ENCODE peak calls at places on chromosome 22, in seven cellular contexts. One of them, this sample, is unnamed. For H3K4me1, the result is how much of the 10 kb centered on the place peaks cover.

GRCh38 chr22:45946805-45947600 is 30.0 kb downstream of the WNT7B start:
- DNase-seq in uterus: no peak
- DNase-seq in left lung: no peak
- DNase-seq in NT2/D1: no peak
- DNase-seq in psoas muscle: no peak
- DNase-seq in SJSA1: no peak
- DNase-seq in pancreas: no peak
- DNase-seq in this sample: no peak

GRCh38 chr22:45296628-45297297 is 12.0 kb downstream of the UPK3A start:
- DNase-seq in uterus: no peak
- DNase-seq in NT2/D1: no peak
- DNase-seq in left lung: no peak
- DNase-seq in psoas muscle: no peak
- DNase-seq in pancreas: no peak
- DNase-seq in SJSA1: no peak
- DNase-seq in this sample: no peak

GRCh38 chr22:17789379-17790200 is 15.3 kb upstream of the BID start:
- DNase-seq in uterus: no peak
- DNase-seq in NT2/D1: no peak
- DNase-seq in psoas muscle: no peak
- DNase-seq in pancreas: no peak
- DNase-seq in left lung: no peak
- DNase-seq in SJSA1: no peak
- DNase-seq in this sample: no peak

GRCh38 chr22:29470159-29470855 is 9.7 kb upstream of the NEFH start:
- DNase-seq in uterus: peak
- DNase-seq in SJSA1: peak
- DNase-seq in left lung: peak
- DNase-seq in psoas muscle: peak
- DNase-seq in pancreas: peak
- DNase-seq in NT2/D1: peak
- DNase-seq in this sample: peak

GRCh38 chr22:28710112-28710888 is 30.7 kb upstream of the TTC28 start:
- DNase-seq in SJSA1: peak
- DNase-seq in pancreas: no peak
- DNase-seq in NT2/D1: no peak
- DNase-seq in psoas muscle: no peak
- DNase-seq in uterus: no peak
- DNase-seq in left lung: no peak
- DNase-seq in this sample: no peak

GRCh38 chr22:46592390-46592872 is 27.8 kb upstream of the GRAMD4 start:
- DNase-seq in left lung: peak
- DNase-seq in uterus: no peak
- DNase-seq in SJSA1: peak
- DNase-seq in psoas muscle: no peak
- DNase-seq in NT2/D1: no peak
- DNase-seq in pancreas: no peak
- DNase-seq in this sample: peak

GRCh38 chr22:45726081-45726480 is 54.4 kb downstream of the ATXN10 start:
- DNase-seq in uterus: no peak
- DNase-seq in SJSA1: no peak
- DNase-seq in psoas muscle: no peak
- DNase-seq in NT2/D1: no peak
- DNase-seq in left lung: no peak
- DNase-seq in pancreas: no peak
- DNase-seq in this sample: no peak

GRCh38 chr22:22076937-22077703 is 94.5 kb upstream of the TOP3B start:
- DNase-seq in pancreas: no peak
- DNase-seq in left lung: no peak
- DNase-seq in uterus: no peak
- DNase-seq in NT2/D1: no peak
- DNase-seq in psoas muscle: no peak
- DNase-seq in SJSA1: no peak
- DNase-seq in this sample: no peak

GRCh38 chr22:46036558-46037408 is 59.8 kb upstream of the WNT7B start:
- DNase-seq in psoas muscle: no peak
- DNase-seq in pancreas: peak
- DNase-seq in SJSA1: peak
- DNase-seq in left lung: no peak
- DNase-seq in NT2/D1: peak
- DNase-seq in uterus: peak
- DNase-seq in this sample: no peak

GRCh38 chr22:29314074-29314473 is 1.4 kb downstream of the RASL10A start:
- DNase-seq in NT2/D1: no peak
- DNase-seq in SJSA1: no peak
- DNase-seq in uterus: no peak
- DNase-seq in psoas muscle: peak
- DNase-seq in left lung: peak
- DNase-seq in pancreas: peak
- DNase-seq in this sample: no peak

GRCh38 chr22:22709719-22710445 is 65.5 kb downstream of the GGTLC2 start:
- DNase-seq in left lung: no peak
- DNase-seq in psoas muscle: no peak
- DNase-seq in uterus: no peak
- DNase-seq in NT2/D1: peak
- DNase-seq in SJSA1: no peak
- DNase-seq in pancreas: peak
- DNase-seq in this sample: no peak

GRCh38 chr22:21032037-21032842 is at the start of gene SLC7A4:
- DNase-seq in SJSA1: no peak
- DNase-seq in pancreas: peak
- DNase-seq in uterus: no peak
- DNase-seq in left lung: peak
- DNase-seq in psoas muscle: no peak
- DNase-seq in NT2/D1: no peak
- DNase-seq in this sample: no peak

GRCh38 chr22:29172216-29172615 is 33.5 kb upstream of the EMID1 start:
- DNase-seq in uterus: no peak
- DNase-seq in NT2/D1: no peak
- DNase-seq in left lung: no peak
- DNase-seq in psoas muscle: no peak
- DNase-seq in SJSA1: no peak
- DNase-seq in pancreas: no peak
- DNase-seq in this sample: no peak

GRCh38 chr22:28882878-28883656 is at the start of gene ZNRF3:
- DNase-seq in psoas muscle: peak
- DNase-seq in left lung: peak
- DNase-seq in SJSA1: peak
- DNase-seq in NT2/D1: peak
- DNase-seq in pancreas: peak
- DNase-seq in uterus: peak
- DNase-seq in this sample: peak

GRCh38 chr22:22235564-22235963 is 9.0 kb upstream of the VPREB1 start:
- DNase-seq in pancreas: no peak
- DNase-seq in left lung: no peak
- DNase-seq in uterus: no peak
- DNase-seq in SJSA1: no peak
- DNase-seq in NT2/D1: peak
- DNase-seq in psoas muscle: no peak
- DNase-seq in this sample: no peak

GRCh38 chr22:17411213-17411612 is 42.0 kb downstream of the CECR2 start:
- DNase-seq in pancreas: no peak
- DNase-seq in uterus: peak
- DNase-seq in left lung: no peak
- DNase-seq in NT2/D1: no peak
- DNase-seq in SJSA1: no peak
- DNase-seq in psoas muscle: no peak
- DNase-seq in this sample: no peak

GRCh38 chr22:44396021-44396726 is 83.4 kb upstream of the SHISAL1 start:
- DNase-seq in left lung: peak
- DNase-seq in pancreas: no peak
- DNase-seq in NT2/D1: no peak
- DNase-seq in SJSA1: no peak
- DNase-seq in psoas muscle: peak
- DNase-seq in uterus: peak
- DNase-seq in this sample: no peak

GRCh38 chr22:19853879-19854777 is 546 bp downstream of the GNB1L start:
- DNase-seq in SJSA1: no peak
- DNase-seq in uterus: no peak
- DNase-seq in left lung: no peak
- DNase-seq in psoas muscle: no peak
- DNase-seq in NT2/D1: no peak
- DNase-seq in pancreas: peak
- DNase-seq in this sample: peak
- H3K4me1 ChIP-seq in SJSA1: under half
- H3K4me1 ChIP-seq in uterus: under half
- H3K4me1 ChIP-seq in left lung: under half
- H3K4me1 ChIP-seq in psoas muscle: under half
- H3K4me1 ChIP-seq in NT2/D1: under half
- H3K4me1 ChIP-seq in pancreas: under half
- H3K4me1 ChIP-seq in this sample: under half

GRCh38 chr22:37891926-37892325 is 14.2 kb upstream of the MICALL1 start:
- DNase-seq in left lung: no peak
- DNase-seq in NT2/D1: no peak
- DNase-seq in pancreas: no peak
- DNase-seq in uterus: no peak
- DNase-seq in psoas muscle: no peak
- DNase-seq in SJSA1: no peak
- DNase-seq in this sample: no peak
- H3K4me1 ChIP-seq in left lung: half or more
- H3K4me1 ChIP-seq in NT2/D1: under half
- H3K4me1 ChIP-seq in pancreas: under half
- H3K4me1 ChIP-seq in uterus: under half
- H3K4me1 ChIP-seq in psoas muscle: under half
- H3K4me1 ChIP-seq in SJSA1: under half
- H3K4me1 ChIP-seq in this sample: under half

DNA sequence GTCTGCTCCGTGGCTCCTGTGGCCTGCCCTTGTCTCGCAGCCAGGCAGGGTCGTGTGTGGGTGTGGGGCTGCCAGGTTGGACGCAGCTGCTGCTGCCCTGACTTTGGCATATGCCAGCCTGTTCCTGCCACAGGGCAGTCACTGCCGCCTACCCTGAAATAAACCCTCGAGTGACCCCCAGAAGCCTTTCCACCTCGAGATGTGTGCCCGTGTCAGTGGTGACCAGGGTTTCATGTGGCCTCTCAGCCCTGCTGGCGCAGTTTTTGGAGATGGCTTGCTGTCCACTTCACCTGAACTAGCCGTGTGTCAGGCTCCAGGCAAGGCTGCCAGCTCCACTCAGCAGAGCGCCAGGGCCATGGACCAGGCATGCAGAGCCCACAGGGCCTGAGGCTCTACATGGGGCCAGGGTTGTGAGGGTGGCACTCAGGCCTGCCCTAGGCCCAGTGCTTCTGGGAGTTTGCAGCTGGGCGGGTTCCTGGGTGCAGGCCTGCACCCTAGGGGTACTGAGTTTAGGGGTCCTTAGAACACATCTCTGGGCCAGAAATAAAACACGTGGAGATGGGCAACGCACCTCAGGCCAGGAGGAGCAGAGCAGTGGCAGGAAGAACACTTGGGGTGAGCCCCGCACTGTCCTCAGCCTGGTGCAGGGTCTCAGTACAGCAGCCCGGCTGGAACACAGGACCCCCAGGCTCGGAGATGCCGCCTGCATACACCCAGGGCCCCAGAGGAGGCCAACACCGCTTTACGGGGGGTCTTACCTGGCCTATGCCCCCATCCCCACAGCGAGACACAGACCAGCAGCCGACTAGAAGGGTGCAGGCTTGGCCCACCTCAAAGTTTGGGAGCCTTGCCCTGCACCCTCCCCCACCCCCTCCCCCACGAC is 8.8 kb upstream of the PANX2 start:
- DNase-seq in pancreas: peak
- DNase-seq in NT2/D1: no peak
- DNase-seq in left lung: peak
- DNase-seq in uterus: no peak
- DNase-seq in SJSA1: no peak
- DNase-seq in psoas muscle: no peak
- DNase-seq in this sample: no peak
- H3K4me1 ChIP-seq in pancreas: under half
- H3K4me1 ChIP-seq in NT2/D1: under half
- H3K4me1 ChIP-seq in left lung: under half
- H3K4me1 ChIP-seq in uterus: under half
- H3K4me1 ChIP-seq in SJSA1: under half
- H3K4me1 ChIP-seq in psoas muscle: under half
- H3K4me1 ChIP-seq in this sample: under half

GRCh38 chr22:49913446-49913845 is 4.8 kb downstream of the ALG12 start:
- DNase-seq in left lung: no peak
- DNase-seq in uterus: no peak
- DNase-seq in SJSA1: no peak
- DNase-seq in NT2/D1: no peak
- DNase-seq in psoas muscle: peak
- DNase-seq in pancreas: peak
- DNase-seq in this sample: no peak

GRCh38 chr22:49914256-49914655 is 4.0 kb downstream of the ALG12 start:
- DNase-seq in left lung: peak
- DNase-seq in uterus: no peak
- DNase-seq in SJSA1: no peak
- DNase-seq in NT2/D1: no peak
- DNase-seq in psoas muscle: peak
- DNase-seq in pancreas: peak
- DNase-seq in this sample: no peak

GRCh38 chr22:49911881-49912625 is 6.2 kb downstream of the ALG12 start:
- DNase-seq in NT2/D1: no peak
- DNase-seq in uterus: no peak
- DNase-seq in left lung: no peak
- DNase-seq in pancreas: peak
- DNase-seq in SJSA1: no peak
- DNase-seq in psoas muscle: peak
- DNase-seq in this sample: no peak

GRCh38 chr22:49910229-49911155 is 7.7 kb downstream of the ALG12 start:
- DNase-seq in uterus: no peak
- DNase-seq in pancreas: peak
- DNase-seq in NT2/D1: no peak
- DNase-seq in SJSA1: no peak
- DNase-seq in left lung: no peak
- DNase-seq in psoas muscle: peak
- DNase-seq in this sample: no peak

DNA sequence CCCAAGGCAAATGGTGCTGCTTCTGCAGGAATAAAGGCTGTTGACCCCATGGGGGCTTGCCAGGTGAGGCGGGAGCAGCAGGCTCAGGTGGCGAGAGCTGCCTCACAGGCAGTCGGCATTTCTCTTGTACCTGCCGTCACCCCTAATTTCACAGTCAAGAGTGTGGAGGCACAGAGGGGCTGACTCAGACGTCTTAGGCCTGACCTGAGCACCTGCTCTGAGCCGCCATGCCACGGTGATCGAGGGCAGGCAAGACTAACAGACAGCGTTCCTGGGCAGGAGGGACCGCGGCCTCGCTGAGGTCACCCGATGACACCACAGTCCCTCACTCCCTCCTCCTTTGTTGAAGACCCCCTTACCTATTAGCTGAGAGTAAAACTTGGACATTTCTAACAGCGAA is 5.2 kb downstream of the ALG12 start:
- DNase-seq in left lung: no peak
- DNase-seq in pancreas: peak
- DNase-seq in NT2/D1: no peak
- DNase-seq in SJSA1: no peak
- DNase-seq in psoas muscle: peak
- DNase-seq in uterus: no peak
- DNase-seq in this sample: no peak
- H3K4me1 ChIP-seq in left lung: under half
- H3K4me1 ChIP-seq in pancreas: under half
- H3K4me1 ChIP-seq in NT2/D1: under half
- H3K4me1 ChIP-seq in SJSA1: under half
- H3K4me1 ChIP-seq in psoas muscle: under half
- H3K4me1 ChIP-seq in uterus: under half
- H3K4me1 ChIP-seq in this sample: under half

This sample was measured in heart right ventricle.